ENCODE peak calls at places on chromosomes 7 and 10, in five cellular contexts. Z is hypothalamus, O is adrenal gland, T is GM12864, A is KBM-7. Y is an unnamed sample.

GRCh38 chr10:28304032-28304571 is 1.2 kb upstream of the MPP7 start:
- DNase-seq in Z (no peak), O (no peak), T (no peak), A (no peak), Y (no peak)

GRCh38 chr7:28685660-28686417 is 272.3 kb downstream of the TRIL start:
- DNase-seq in Z (peak), O (peak), T (no peak), A (peak), Y (peak)

GRCh38 chr10:60271319-60272040 is 118.2 kb downstream of the ANK3 start:
- DNase-seq in Z (no peak), O (no peak), T (no peak), A (peak), Y (no peak)

GRCh38 chr10:44260286-44260928 is 124.5 kb downstream of the CXCL12 start:
- DNase-seq in Z (no peak), O (no peak), T (no peak), A (no peak), Y (no peak)

GRCh38 chr10:131845505-131846223 is 55.1 kb upstream of the PPP2R2D start:
- DNase-seq in Z (no peak), O (peak), T (no peak), A (no peak), Y (no peak)

GRCh38 chr10:121791761-121792160 is 136.1 kb downstream of the ATE1 start:
- DNase-seq in Z (no peak), O (no peak), T (no peak), A (no peak), Y (no peak)

GRCh38 chr7:39535720-39536119 is 30.5 kb upstream of the YAE1 start:
- DNase-seq in Z (no peak), O (no peak), T (no peak), A (no peak), Y (no peak)

GRCh38 chr10:99394256-99394655 is 36.2 kb downstream of the GOT1 start:
- DNase-seq in Z (peak), O (no peak), T (no peak), A (no peak), Y (no peak)

GRCh38 chr7:82325416-82325815 is 118.2 kb downstream of the CACNA2D1 start:
- DNase-seq in Z (no peak), O (no peak), T (no peak), A (no peak), Y (peak)

GRCh38 chr7:55488804-55489340 is 83.4 kb downstream of the VOPP1 start:
- DNase-seq in Z (no peak), O (no peak), T (no peak), A (no peak), Y (no peak)

GRCh38 chr10:96683065-96683464 is 37.2 kb downstream of the PIK3AP1 start:
- DNase-seq in Z (no peak), O (no peak), T (no peak), A (no peak), Y (peak)

GRCh38 chr7:35555934-35556333 is 139.0 kb downstream of the HERPUD2 start:
- DNase-seq in Z (no peak), O (no peak), T (no peak), A (no peak), Y (no peak)

GRCh38 chr10:124632064-124632531 is 112.1 kb downstream of the FAM53B start:
- DNase-seq in Z (peak), O (no peak), T (no peak), A (peak), Y (no peak)

GRCh38 chr10:121988361-121989324 is at the start of gene TACC2:
- DNase-seq in Z (no peak), O (no peak), T (no peak), A (no peak), Y (no peak)

GRCh38 chr7:16212610-16213009 is 208.7 kb downstream of the CRPPA start:
- DNase-seq in Z (no peak), O (no peak), T (no peak), A (no peak), Y (no peak)

GRCh38 chr10:127797339-127797738 is 60.4 kb downstream of the FOXI2 start:
- DNase-seq in Z (no peak), O (no peak), T (no peak), A (no peak), Y (no peak)

GRCh38 chr7:99638731-99639130 is 22.0 kb downstream of the ZSCAN25 start:
- DNase-seq in Z (no peak), O (no peak), T (no peak), A (no peak), Y (no peak)

GRCh38 chr7:92631067-92631829 is 41.1 kb upstream of the FAM133B start:
- DNase-seq in Z (no peak), O (no peak), T (peak), A (peak), Y (no peak)

GRCh38 chr7:32935558-32935957 is 21.7 kb upstream of the FKBP9 start:
- DNase-seq in Z (no peak), O (no peak), T (no peak), A (no peak), Y (no peak)

GRCh38 chr10:43202657-43203490 is 64.0 kb downstream of the RASGEF1A start:
- DNase-seq in Z (no peak), O (peak), T (no peak), A (no peak), Y (no peak)

GRCh38 chr7:33761440-33762080 is 143.8 kb upstream of the BMPER start:
- DNase-seq in Z (no peak), O (no peak), T (no peak), A (no peak), Y (no peak)

GRCh38 chr10:121313119-121313858 is 285.0 kb downstream of the FGFR2 start:
- DNase-seq in Z (no peak), O (no peak), T (no peak), A (no peak), Y (no peak)

GRCh38 chr10:8055420-8056349 is 1.2 kb downstream of the GATA3 start:
- DNase-seq in Z (no peak), O (peak), T (no peak), A (no peak), Y (no peak)

GRCh38 chr7:123747089-123747488 is 1.7 kb downstream of the WASL start:
- DNase-seq in Z (no peak), O (no peak), T (no peak), A (no peak), Y (no peak)

GRCh38 chr7:30134523-30135270 is at the start of gene MTURN:
- DNase-seq in Z (peak), O (peak), T (no peak), A (peak), Y (no peak)

GRCh38 chr7:151179287-151179860 is 7.7 kb downstream of the ASB10 start:
- DNase-seq in Z (no peak), O (no peak), T (no peak), A (no peak), Y (no peak)

GRCh38 chr7:302054-302992 is 12.4 kb downstream of the FOXL3 start:
- DNase-seq in Z (no peak), O (no peak), T (no peak), A (no peak), Y (no peak)

GRCh38 chr10:91672021-91672608 is 39.2 kb upstream of the PPP1R3C start:
- DNase-seq in Z (no peak), O (no peak), T (no peak), A (peak), Y (peak)

GRCh38 chr7:121546632-121547340 is 150.7 kb upstream of the FAM3C start:
- DNase-seq in Z (no peak), O (no peak), T (no peak), A (no peak), Y (no peak)

GRCh38 chr10:58479016-58479415 is 33.7 kb upstream of the BICC1 start:
- DNase-seq in Z (no peak), O (no peak), T (no peak), A (no peak), Y (no peak)

GRCh38 chr10:10785627-10786333 is 231.9 kb upstream of the CELF2 start:
- DNase-seq in Z (no peak), O (no peak), T (no peak), A (no peak), Y (no peak)

GRCh38 chr7:44973610-44974401 is 5.0 kb downstream of the MYO1G start:
- DNase-seq in Z (no peak), O (peak), T (no peak), A (peak), Y (no peak)

GRCh38 chr7:27144799-27145166 is 1.3 kb upstream of the HOXA5 start:
- DNase-seq in Z (no peak), O (no peak), T (no peak), A (no peak), Y (no peak)

GRCh38 chr10:127012769-127013152 is 107.5 kb downstream of the DOCK1 start:
- DNase-seq in Z (peak), O (peak), T (no peak), A (peak), Y (no peak)

GRCh38 chr10:28248092-28248491 is 54.8 kb downstream of the MPP7 start:
- DNase-seq in Z (no peak), O (no peak), T (no peak), A (peak), Y (no peak)